ENCODE peak calls at places on chromosomes 7 and 10, in eight cellular contexts. One of them, this sample, is unnamed.

GRCh38 chr7:111560773-111561658 is 1.3 kb downstream of the IMMP2L start:
- DNase-seq in glutamatergic neuron: no peak
- DNase-seq in OCI-LY7: peak; percentile 27
- DNase-seq in GM13977: peak; percentile 5
- DNase-seq in ovary: no peak
- DNase-seq in HCT116: no peak
- DNase-seq in ascending aorta: no peak
- DNase-seq in nephron progenitor cell: no peak
- DNase-seq in this sample: no peak

GRCh38 chr10:30534465-30535144 is 94.9 kb downstream of the LYZL2 start:
- DNase-seq in ascending aorta: peak; percentile 90
- DNase-seq in nephron progenitor cell: peak; percentile 66
- DNase-seq in GM13977: peak; percentile 54
- DNase-seq in glutamatergic neuron: peak; percentile 71
- DNase-seq in OCI-LY7: peak; percentile 87
- DNase-seq in ovary: peak; percentile 81
- DNase-seq in HCT116: peak; percentile 64
- DNase-seq in this sample: peak; percentile 39

GRCh38 chr10:60733189-60733815 is 45.0 kb upstream of the CDK1 start:
- DNase-seq in glutamatergic neuron: peak; percentile 39
- DNase-seq in ovary: peak; percentile 52
- DNase-seq in nephron progenitor cell: peak; percentile 64
- DNase-seq in GM13977: peak; percentile 55
- DNase-seq in OCI-LY7: no peak
- DNase-seq in ascending aorta: peak; percentile 63
- DNase-seq in HCT116: peak; percentile 39
- DNase-seq in this sample: peak; percentile 68

GRCh38 chr10:35420827-35421552 is 84.7 kb downstream of the CCNY start:
- DNase-seq in glutamatergic neuron: no peak
- DNase-seq in ovary: no peak
- DNase-seq in OCI-LY7: no peak
- DNase-seq in HCT116: no peak
- DNase-seq in nephron progenitor cell: no peak
- DNase-seq in ascending aorta: no peak
- DNase-seq in GM13977: no peak
- DNase-seq in this sample: no peak

GRCh38 chr7:98194186-98194585 is 17.1 kb upstream of the BHLHA15 start:
- DNase-seq in HCT116: no peak
- DNase-seq in ascending aorta: no peak
- DNase-seq in ovary: no peak
- DNase-seq in OCI-LY7: no peak
- DNase-seq in GM13977: no peak
- DNase-seq in nephron progenitor cell: no peak
- DNase-seq in glutamatergic neuron: no peak
- DNase-seq in this sample: no peak

GRCh38 chr10:8054498-8055407 is at the start of gene GATA3:
- DNase-seq in HCT116: no peak
- DNase-seq in ovary: no peak
- DNase-seq in ascending aorta: no peak
- DNase-seq in glutamatergic neuron: peak; percentile 57
- DNase-seq in GM13977: peak; percentile 90
- DNase-seq in nephron progenitor cell: peak; percentile 78
- DNase-seq in OCI-LY7: no peak
- DNase-seq in this sample: no peak

GRCh38 chr7:155213385-155213784 is 84.3 kb upstream of the INSIG1 start:
- DNase-seq in GM13977: no peak
- DNase-seq in ascending aorta: no peak
- DNase-seq in HCT116: no peak
- DNase-seq in nephron progenitor cell: no peak
- DNase-seq in ovary: no peak
- DNase-seq in OCI-LY7: no peak
- DNase-seq in glutamatergic neuron: no peak
- DNase-seq in this sample: no peak

GRCh38 chr7:90403174-90404113 is at the start of gene CLDN12:
- DNase-seq in GM13977: peak; percentile 80
- DNase-seq in nephron progenitor cell: peak; percentile 80
- DNase-seq in OCI-LY7: peak; percentile 82
- DNase-seq in HCT116: peak; percentile 82
- DNase-seq in ovary: peak; percentile 92
- DNase-seq in glutamatergic neuron: peak; percentile 89
- DNase-seq in ascending aorta: peak; percentile 91
- DNase-seq in this sample: peak; percentile 71

GRCh38 chr10:77472146-77472545 is 165.5 kb downstream of the KCNMA1 start:
- DNase-seq in OCI-LY7: no peak
- DNase-seq in ascending aorta: no peak
- DNase-seq in nephron progenitor cell: no peak
- DNase-seq in HCT116: no peak
- DNase-seq in GM13977: no peak
- DNase-seq in ovary: no peak
- DNase-seq in glutamatergic neuron: no peak
- DNase-seq in this sample: no peak

GRCh38 chr7:42854521-42855118 is 57.2 kb downstream of the C7orf25 start:
- DNase-seq in nephron progenitor cell: peak; percentile 15
- DNase-seq in glutamatergic neuron: no peak
- DNase-seq in HCT116: no peak
- DNase-seq in ovary: no peak
- DNase-seq in GM13977: no peak
- DNase-seq in OCI-LY7: no peak
- DNase-seq in ascending aorta: no peak
- DNase-seq in this sample: no peak

GRCh38 chr10:131245475-131246059 is 66.0 kb downstream of the TCERG1L start:
- DNase-seq in OCI-LY7: no peak
- DNase-seq in ascending aorta: no peak
- DNase-seq in GM13977: no peak
- DNase-seq in ovary: no peak
- DNase-seq in nephron progenitor cell: no peak
- DNase-seq in HCT116: no peak
- DNase-seq in glutamatergic neuron: no peak
- DNase-seq in this sample: no peak

GRCh38 chr10:96919785-96920425 is 87.8 kb downstream of the LCOR start:
- DNase-seq in GM13977: no peak
- DNase-seq in OCI-LY7: no peak
- DNase-seq in ascending aorta: no peak
- DNase-seq in nephron progenitor cell: no peak
- DNase-seq in ovary: no peak
- DNase-seq in glutamatergic neuron: no peak
- DNase-seq in HCT116: no peak
- DNase-seq in this sample: no peak

GRCh38 chr7:24609570-24609969 is 36.3 kb downstream of the PALS2 start:
- DNase-seq in ovary: no peak
- DNase-seq in glutamatergic neuron: no peak
- DNase-seq in OCI-LY7: no peak
- DNase-seq in GM13977: no peak
- DNase-seq in ascending aorta: no peak
- DNase-seq in nephron progenitor cell: no peak
- DNase-seq in HCT116: no peak
- DNase-seq in this sample: no peak

GRCh38 chr10:47403401-47404318 is 19.6 kb upstream of the ZNF488 start:
- DNase-seq in OCI-LY7: no peak
- DNase-seq in nephron progenitor cell: no peak
- DNase-seq in GM13977: no peak
- DNase-seq in glutamatergic neuron: no peak
- DNase-seq in ovary: no peak
- DNase-seq in HCT116: no peak
- DNase-seq in ascending aorta: no peak
- DNase-seq in this sample: no peak

DNA sequence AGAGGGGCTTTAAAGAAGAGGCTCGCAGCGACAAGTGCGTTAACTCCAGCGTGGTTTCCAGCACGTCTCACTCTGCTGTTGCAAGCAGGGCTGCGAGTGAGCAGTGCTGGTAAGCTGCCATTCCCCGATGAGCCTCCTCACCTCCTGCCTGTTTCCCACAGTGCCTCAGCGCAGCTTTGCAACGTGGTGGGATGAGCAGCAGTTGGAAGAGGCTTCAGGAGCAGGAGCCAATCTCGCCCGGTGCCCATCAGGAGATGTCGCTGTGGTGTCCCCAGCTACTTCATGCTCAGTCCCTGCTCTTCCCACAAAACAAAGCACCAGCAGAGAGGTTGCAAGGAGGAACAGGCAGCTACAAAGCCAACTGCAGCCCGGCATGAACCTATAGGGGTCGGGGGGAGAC is 2.4 kb upstream of the ADARB2 start:
- DNase-seq in ovary: no peak
- DNase-seq in glutamatergic neuron: no peak
- DNase-seq in OCI-LY7: no peak
- DNase-seq in HCT116: no peak
- DNase-seq in nephron progenitor cell: no peak
- DNase-seq in ascending aorta: no peak
- DNase-seq in GM13977: no peak
- DNase-seq in this sample: no peak
- TF ChIP-seq CTCF in ovary: no peak
- TF ChIP-seq CTCF in glutamatergic neuron: no peak
- TF ChIP-seq CTCF in OCI-LY7: no peak
- TF ChIP-seq CTCF in HCT116: no peak
- TF ChIP-seq CTCF in nephron progenitor cell: no peak
- TF ChIP-seq CTCF in ascending aorta: no peak
- TF ChIP-seq CTCF in GM13977: no peak
- TF ChIP-seq CTCF in this sample: no peak

DNA sequence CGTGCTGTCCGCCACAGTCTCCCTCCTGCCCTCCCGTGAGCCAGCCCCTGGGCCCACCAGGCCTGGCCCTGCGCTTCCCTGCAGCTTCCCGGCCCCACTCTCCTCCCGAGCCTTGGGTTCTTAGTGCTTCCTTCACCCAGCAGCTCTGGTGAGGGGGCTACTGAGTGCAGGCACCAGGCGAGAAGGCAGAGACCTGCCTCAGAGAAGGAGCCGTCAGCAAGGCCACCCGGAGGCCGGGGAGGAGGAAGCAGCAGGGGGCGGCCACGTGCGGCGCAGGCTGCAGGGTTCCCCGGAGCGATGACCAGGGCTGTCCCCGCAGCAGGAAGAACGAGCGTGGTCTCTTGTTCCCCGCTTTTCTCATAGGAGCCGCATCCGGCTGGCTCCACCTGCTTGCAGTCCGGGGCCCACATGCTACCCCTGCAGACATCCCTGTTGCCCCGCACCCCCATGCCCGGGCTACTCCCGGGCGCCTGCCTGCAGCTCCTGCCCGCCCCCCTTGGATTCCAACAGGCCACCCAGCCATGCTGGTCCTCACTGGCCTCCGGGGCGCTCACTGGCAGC is 20.5 kb downstream of the YKT6 start:
- DNase-seq in OCI-LY7: no peak
- DNase-seq in ascending aorta: no peak
- DNase-seq in nephron progenitor cell: peak; percentile 50
- DNase-seq in glutamatergic neuron: peak; percentile 44
- DNase-seq in GM13977: no peak
- DNase-seq in HCT116: no peak
- DNase-seq in ovary: no peak
- DNase-seq in this sample: no peak
- TF ChIP-seq CTCF in OCI-LY7: no peak
- TF ChIP-seq CTCF in ascending aorta: no peak
- TF ChIP-seq CTCF in nephron progenitor cell: no peak
- TF ChIP-seq CTCF in glutamatergic neuron: no peak
- TF ChIP-seq CTCF in GM13977: no peak
- TF ChIP-seq CTCF in HCT116: no peak
- TF ChIP-seq CTCF in ovary: no peak
- TF ChIP-seq CTCF in this sample: peak; percentile 11

GRCh38 chr10:17229016-17229716 is 1.1 kb downstream of the VIM start:
- DNase-seq in ovary: peak; percentile 95
- DNase-seq in OCI-LY7: no peak
- DNase-seq in ascending aorta: peak; percentile 96
- DNase-seq in GM13977: peak; percentile 54
- DNase-seq in glutamatergic neuron: peak; percentile 63
- DNase-seq in HCT116: no peak
- DNase-seq in nephron progenitor cell: peak; percentile 74
- DNase-seq in this sample: no peak

GRCh38 chr10:17227367-17228080 is 517 bp upstream of the VIM start:
- DNase-seq in nephron progenitor cell: no peak
- DNase-seq in ovary: no peak
- DNase-seq in ascending aorta: no peak
- DNase-seq in HCT116: no peak
- DNase-seq in GM13977: peak; percentile 70
- DNase-seq in OCI-LY7: peak; percentile 24
- DNase-seq in glutamatergic neuron: no peak
- DNase-seq in this sample: no peak

GRCh38 chr10:17226891-17227303 is 1.1 kb upstream of the VIM start:
- DNase-seq in nephron progenitor cell: no peak
- DNase-seq in HCT116: no peak
- DNase-seq in GM13977: no peak
- DNase-seq in ascending aorta: no peak
- DNase-seq in ovary: no peak
- DNase-seq in OCI-LY7: no peak
- DNase-seq in glutamatergic neuron: no peak
- DNase-seq in this sample: no peak

GRCh38 chr10:17229717-17229966 is 1.6 kb downstream of the VIM start:
- DNase-seq in HCT116: no peak
- DNase-seq in OCI-LY7: no peak
- DNase-seq in ovary: no peak
- DNase-seq in nephron progenitor cell: no peak
- DNase-seq in glutamatergic neuron: peak; percentile 39
- DNase-seq in GM13977: no peak
- DNase-seq in ascending aorta: no peak
- DNase-seq in this sample: no peak

DNA sequence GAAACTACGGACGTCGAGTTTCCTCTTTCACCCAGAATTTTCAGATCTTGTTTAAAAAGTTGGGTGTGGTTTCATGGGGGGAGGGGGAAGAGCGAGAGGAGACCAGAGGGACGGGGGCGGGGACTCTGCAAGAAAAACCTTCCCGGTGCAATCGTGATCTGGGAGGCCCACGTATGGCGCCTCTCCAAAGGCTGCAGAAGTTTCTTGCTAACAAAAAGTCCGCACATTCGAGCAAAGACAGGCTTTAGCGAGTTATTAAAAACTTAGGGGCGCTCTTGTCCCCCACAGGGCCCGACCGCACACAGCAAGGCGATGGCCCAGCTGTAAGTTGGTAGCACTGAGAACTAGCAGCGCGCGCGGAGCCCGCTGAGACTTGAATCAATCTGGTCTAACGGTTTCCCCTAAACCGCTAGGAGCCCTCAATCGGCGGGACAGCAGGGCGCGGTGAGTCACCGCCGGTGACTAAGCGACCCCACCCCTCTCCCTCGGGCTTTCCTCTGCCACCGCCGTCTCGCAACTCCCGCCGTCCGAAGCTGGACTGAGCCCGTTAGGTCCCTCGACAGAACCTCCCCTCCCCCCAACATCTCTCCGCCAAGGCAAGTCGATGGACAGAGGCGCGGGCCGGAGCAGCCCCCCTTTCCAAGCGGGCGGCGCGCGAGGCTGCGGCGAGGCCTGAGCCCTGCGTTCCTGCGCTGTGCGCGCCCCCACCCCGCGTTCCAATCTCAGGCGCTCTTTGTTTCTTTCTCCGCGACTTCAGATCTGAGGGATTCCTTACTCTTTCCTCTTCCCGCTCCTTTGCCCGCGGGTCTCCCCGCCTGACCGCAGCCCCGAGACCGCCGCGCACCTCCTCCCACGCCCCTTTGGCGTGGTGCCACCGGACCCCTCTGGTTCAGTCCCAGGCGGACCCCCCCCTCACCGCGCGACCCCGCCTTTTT is at the start of gene VIM:
- DNase-seq in ovary: peak; percentile 96
- DNase-seq in HCT116: peak; percentile 84
- DNase-seq in GM13977: peak; percentile 54
- DNase-seq in glutamatergic neuron: peak; percentile 76
- DNase-seq in ascending aorta: peak; percentile 98
- DNase-seq in OCI-LY7: peak; percentile 48
- DNase-seq in nephron progenitor cell: peak; percentile 78
- DNase-seq in this sample: peak; percentile 47
- TF ChIP-seq CTCF in ovary: no peak
- TF ChIP-seq CTCF in HCT116: no peak
- TF ChIP-seq CTCF in GM13977: no peak
- TF ChIP-seq CTCF in glutamatergic neuron: no peak
- TF ChIP-seq CTCF in ascending aorta: no peak
- TF ChIP-seq CTCF in OCI-LY7: no peak
- TF ChIP-seq CTCF in nephron progenitor cell: no peak
- TF ChIP-seq CTCF in this sample: no peak

GRCh38 chr10:46325021-46325420 is 38.2 kb downstream of the ANTXRL start:
- DNase-seq in OCI-LY7: peak; percentile 36
- DNase-seq in GM13977: no peak
- DNase-seq in nephron progenitor cell: no peak
- DNase-seq in ovary: no peak
- DNase-seq in HCT116: no peak
- DNase-seq in ascending aorta: no peak
- DNase-seq in glutamatergic neuron: no peak
- DNase-seq in this sample: no peak
- TF ChIP-seq CTCF in OCI-LY7: peak; percentile 77
- TF ChIP-seq CTCF in GM13977: peak; percentile 30
- TF ChIP-seq CTCF in nephron progenitor cell: no peak
- TF ChIP-seq CTCF in ovary: no peak
- TF ChIP-seq CTCF in HCT116: peak; percentile 54
- TF ChIP-seq CTCF in ascending aorta: no peak
- TF ChIP-seq CTCF in glutamatergic neuron: no peak
- TF ChIP-seq CTCF in this sample: peak; percentile 18

This sample was measured in progenitor cell of endocrine pancreas.